ENCODE peak calls at places on chromosomes 5 and 9, in nine cellular contexts. J is right atrium auricular region, V is lower leg skin, L is OCI-LY7, Q is brain microvascular endothelial cell, K is uterus, O is heart right ventricle, I is psoas muscle, W is kidney epithelial cell. A is an unnamed sample.

GRCh38 chr5:72383280-72384205 is 63.4 kb downstream of the PTCD2 start:
- DNase-seq in L (no peak), O (no peak), V (peak; percentile 72), K (no peak), W (no peak), I (no peak), Q (peak; percentile 66), J (no peak), A (peak; percentile 62)

GRCh38 chr5:60323596-60323995 is 376.4 kb downstream of the DEPDC1B start:
- DNase-seq in V (no peak), K (no peak), O (no peak), J (no peak), Q (no peak), I (no peak), W (no peak), L (no peak), A (no peak)

GRCh38 chr9:84397822-84398221 is 57.3 kb upstream of the SLC28A3 start:
- DNase-seq in I (no peak), K (no peak), L (no peak), O (no peak), W (no peak), J (no peak), V (no peak), Q (peak; percentile 53), A (peak; percentile 67)

GRCh38 chr5:64074533-64074932 is 91.1 kb upstream of the RNF180 start:
- DNase-seq in L (peak; percentile 26), V (no peak), Q (peak; percentile 34), W (peak; percentile 16), J (no peak), O (no peak), I (no peak), K (no peak), A (peak; percentile 10)

GRCh38 chr5:56900858-56901578 is 8.4 kb upstream of the SETD9 start:
- DNase-seq in W (no peak), I (no peak), L (peak; percentile 65), K (peak; percentile 24), O (no peak), Q (peak; percentile 37), V (no peak), J (no peak), A (peak; percentile 51)

GRCh38 chr9:120886490-120886967 is 9.5 kb upstream of the PHF19 start:
- DNase-seq in Q (peak; percentile 23), V (no peak), J (peak; percentile 72), K (no peak), I (peak; percentile 76), W (peak; percentile 69), O (peak; percentile 30), L (peak; percentile 69), A (peak; percentile 87)

GRCh38 chr5:32276173-32276853 is 36.4 kb downstream of the MTMR12 start:
- DNase-seq in J (no peak), L (peak; percentile 64), W (peak; percentile 77), V (no peak), Q (no peak), O (no peak), K (no peak), I (no peak), A (peak; percentile 51)

GRCh38 chr9:97924386-97924785 is 2.1 kb upstream of the TRMO start:
- DNase-seq in K (no peak), V (no peak), Q (no peak), J (no peak), W (no peak), I (no peak), O (no peak), L (peak; percentile 56), A (no peak)

GRCh38 chr5:113617191-113617796 is 103.8 kb downstream of the YTHDC2 start:
- DNase-seq in I (peak; percentile 45), V (no peak), Q (no peak), O (no peak), L (no peak), K (no peak), J (no peak), W (no peak), A (no peak)

GRCh38 chr9:7976167-7976755 is 176.7 kb upstream of the DMAC1 start:
- DNase-seq in I (no peak), Q (no peak), K (no peak), J (no peak), V (no peak), W (peak; percentile 45), L (peak; percentile 94), O (no peak), A (peak; percentile 11)

GRCh38 chr9:131235480-131235851 is 40.8 kb downstream of the FAM78A start:
- DNase-seq in O (no peak), W (no peak), I (no peak), J (no peak), Q (no peak), K (no peak), V (no peak), L (no peak), A (no peak)

GRCh38 chr5:157651623-157652376 is 438 bp downstream of the SOX30 start:
- DNase-seq in O (peak; percentile 74), Q (peak; percentile 8), I (peak; percentile 74), V (peak; percentile 84), J (no peak), W (no peak), L (no peak), K (peak; percentile 20), A (peak; percentile 35)

DNA sequence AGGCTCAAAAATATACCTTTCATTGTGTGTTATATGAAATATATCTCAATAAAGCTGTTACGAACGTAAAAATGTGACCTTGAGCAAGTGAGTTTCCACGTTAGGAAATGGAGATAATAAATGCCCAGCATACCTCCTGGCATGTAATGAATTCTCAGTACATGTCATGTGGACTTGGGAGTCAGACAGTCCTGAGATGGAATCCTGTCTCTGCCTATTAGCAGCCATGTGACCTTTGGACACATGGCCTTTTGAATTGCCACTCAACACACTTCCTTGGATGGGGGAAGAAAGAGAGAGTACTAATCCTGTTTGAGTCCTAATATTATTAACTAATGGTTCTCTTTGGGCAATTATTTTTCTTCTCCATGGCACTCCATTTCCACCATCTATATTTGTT is 25.7 kb downstream of the TRIM32 start:
- DNase-seq in I (no peak), L (no peak), J (no peak), Q (no peak), V (no peak), K (no peak), W (no peak), O (no peak), A (no peak)
- TF ChIP-seq CTCF in I (no peak), L (no peak), J (no peak), Q (no peak), V (no peak), K (no peak), W (no peak), O (no peak), A (no peak)

DNA sequence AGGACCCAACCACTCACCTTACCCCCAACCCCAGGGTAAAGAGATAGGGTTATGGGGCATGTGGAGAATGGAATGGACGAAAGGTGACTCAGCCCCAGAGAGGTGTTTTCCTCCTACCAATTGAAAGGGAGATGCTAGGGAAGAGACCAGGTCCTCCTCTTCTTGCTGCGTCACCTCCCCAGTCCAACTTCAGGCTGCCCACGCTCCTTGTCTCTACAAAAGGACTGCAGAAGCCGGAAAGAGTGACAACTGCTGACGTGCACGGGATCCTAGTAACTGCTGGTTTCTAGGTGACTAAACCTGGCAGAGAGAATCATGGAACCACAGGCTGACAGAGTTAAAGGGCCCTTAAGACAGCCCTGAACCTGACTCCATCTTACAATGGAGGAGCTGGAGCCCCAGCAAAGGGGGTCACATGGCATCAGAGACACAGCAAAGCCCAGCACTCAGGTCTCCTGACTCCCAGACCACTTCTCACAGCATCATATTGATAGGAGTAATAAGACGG is 2.2 kb downstream of the GPX3 start:
- DNase-seq in J (no peak), I (no peak), V (no peak), K (no peak), O (no peak), Q (no peak), W (no peak), L (no peak), A (peak; percentile 21)
- H3K4me3 ChIP-seq in J (peak overlapping the region; percentile 93), I (peak overlapping the region; percentile 98), V (peak overlapping the region; percentile 64), K (no peak overlapping the region), O (peak overlapping the region; percentile 86), Q (no peak overlapping the region), W (no peak overlapping the region), L (no peak overlapping the region), A (no peak overlapping the region)

GRCh38 chr9:135372501-135373008 is 107.0 kb upstream of the PPP1R26 start:
- DNase-seq in J (no peak), I (no peak), O (no peak), L (no peak), Q (no peak), V (no peak), W (no peak), K (no peak), A (no peak)
- TF ChIP-seq CTCF in J (no peak), I (no peak), O (no peak), L (no peak), Q (no peak), V (no peak), W (no peak), K (no peak), A (no peak)

DNA sequence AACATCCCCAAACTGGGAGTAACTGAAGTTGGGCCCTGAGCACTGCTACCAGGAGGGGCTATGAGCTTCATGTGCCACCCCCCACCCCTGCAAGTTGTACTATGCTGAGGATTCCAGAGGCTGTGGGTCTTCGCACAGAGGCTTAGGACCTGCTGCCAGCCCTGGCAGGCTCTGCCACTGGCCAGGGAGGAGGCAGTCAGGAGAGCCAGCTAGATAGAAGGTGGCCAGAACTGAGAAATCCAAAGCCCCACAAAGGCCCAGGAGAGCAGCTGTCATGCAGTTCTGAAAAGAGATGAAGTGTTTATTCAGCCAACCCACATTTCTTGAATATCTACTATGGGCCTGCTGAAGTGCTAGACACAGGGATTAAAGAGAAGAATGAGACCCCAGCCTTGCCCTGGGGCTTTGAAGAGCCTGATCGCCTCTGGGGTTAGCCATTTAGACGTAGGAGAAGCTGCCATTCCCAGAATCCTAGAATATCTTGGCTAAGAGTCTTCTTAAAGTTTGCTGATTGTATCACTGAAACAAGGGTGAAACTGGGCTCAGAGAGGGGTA is 1.4 kb downstream of the ALAD start:
- DNase-seq in W (no peak), Q (no peak), V (no peak), O (no peak), K (no peak), L (no peak), I (no peak), J (no peak), A (no peak)
- H3K4me3 ChIP-seq in W (no peak overlapping the region), Q (no peak overlapping the region), V (no peak overlapping the region), O (peak overlapping the region; percentile 89), K (no peak overlapping the region), L (no peak overlapping the region), I (peak overlapping the region; percentile 77), J (no peak overlapping the region), A (no peak overlapping the region)

GRCh38 chr9:33380390-33381094 is 21.8 kb downstream of the AQP7 start:
- DNase-seq in Q (no peak), L (no peak), K (no peak), V (no peak), J (no peak), W (no peak), O (no peak), I (peak; percentile 10), A (no peak)
- TF ChIP-seq CTCF in Q (peak; percentile 8), L (no peak), K (no peak), V (no peak), J (no peak), W (no peak), O (no peak), I (no peak), A (no peak)

GRCh38 chr9:122468735-122469134 is 9.0 kb downstream of the OR1J1 start:
- DNase-seq in K (no peak), L (no peak), Q (no peak), O (no peak), V (no peak), J (no peak), I (no peak), W (no peak), A (no peak)

GRCh38 chr9:122463828-122464632 is 13.7 kb downstream of the OR1J1 start:
- DNase-seq in W (no peak), K (no peak), V (no peak), J (no peak), L (peak; percentile 47), O (no peak), Q (no peak), I (no peak), A (no peak)

GRCh38 chr9:122464633-122465567 is 12.8 kb downstream of the OR1J1 start:
- DNase-seq in J (peak; percentile 81), W (peak; percentile 57), O (peak; percentile 29), K (peak; percentile 79), L (peak; percentile 83), I (peak; percentile 66), V (peak; percentile 92), Q (peak; percentile 89), A (peak; percentile 86)
- H3K4me3 ChIP-seq in J (peak overlapping the region; percentile 40), W (peak overlapping the region; percentile 13), O (peak overlapping the region; percentile 50), K (peak overlapping the region; percentile 26), L (peak overlapping the region; percentile 59), I (peak overlapping the region; percentile 59), V (peak overlapping the region; percentile 4), Q (peak overlapping the region; percentile 28), A (peak overlapping the region; percentile 34)